ENCODE peak calls at places on chromosome 17, in six cellular contexts. E, Q, S, B, K and T are unnamed samples.

GRCh38 chr17:29760771-29761682 is 138.3 kb upstream of the CORO6 start:
- DNase-seq in E (peak), Q (peak), S (peak), B (peak), K (peak), T (peak)

GRCh38 chr17:8720596-8720995 is 24.0 kb downstream of the CCDC42 start:
- DNase-seq in E (no peak), Q (no peak), S (no peak), B (no peak), K (no peak), T (no peak)

GRCh38 chr17:38428643-38429371 is 543 bp downstream of the ARHGAP23 start:
- DNase-seq in E (no peak), Q (peak), S (peak), B (no peak), K (no peak), T (peak)

GRCh38 chr17:34556384-34556783 is 23.0 kb upstream of the TMEM132E start:
- DNase-seq in E (peak), Q (peak), S (peak), B (peak), K (no peak), T (no peak)

GRCh38 chr17:4492762-4493561 is 5.7 kb upstream of the SPNS2 start:
- DNase-seq in E (peak), Q (peak), S (peak), B (peak), K (peak), T (peak)

GRCh38 chr17:4003501-4004421 is 39.5 kb upstream of the ATP2A3 start:
- DNase-seq in E (peak), Q (no peak), S (peak), B (no peak), K (no peak), T (no peak)

GRCh38 chr17:59381716-59382570 is 50.5 kb downstream of the YPEL2 start:
- DNase-seq in E (no peak), Q (no peak), S (no peak), B (no peak), K (no peak), T (no peak)

GRCh38 chr17:42337442-42337841 is 49.1 kb downstream of the STAT5A start:
- DNase-seq in E (no peak), Q (peak), S (no peak), B (no peak), K (no peak), T (peak)

GRCh38 chr17:34885076-34885475 is 76.2 kb downstream of the CCT6B start:
- DNase-seq in E (no peak), Q (no peak), S (no peak), B (no peak), K (no peak), T (no peak)

GRCh38 chr17:46770818-46771600 is 47.5 kb downstream of the WNT3 start:
- DNase-seq in E (peak), Q (peak), S (peak), B (peak), K (no peak), T (peak)

GRCh38 chr17:12877953-12878669 is 88.8 kb downstream of the ARHGAP44 start:
- DNase-seq in E (no peak), Q (no peak), S (no peak), B (no peak), K (no peak), T (no peak)

GRCh38 chr17:61669522-61669921 is 78.5 kb upstream of the NACA2 start:
- DNase-seq in E (no peak), Q (no peak), S (no peak), B (no peak), K (no peak), T (no peak)

GRCh38 chr17:68094481-68095078 is 59.0 kb downstream of the KPNA2 start:
- DNase-seq in E (no peak), Q (no peak), S (no peak), B (no peak), K (no peak), T (no peak)

GRCh38 chr17:79183221-79184158 is 108.9 kb downstream of the ENGASE start:
- DNase-seq in E (peak), Q (no peak), S (peak), B (peak), K (no peak), T (peak)

GRCh38 chr17:28747801-28748750 is 4.3 kb downstream of the TRAF4 start:
- DNase-seq in E (no peak), Q (no peak), S (peak), B (no peak), K (no peak), T (no peak)
- H2AK5ac ChIP-seq in E (no peak), Q (no peak), S (no peak), B (peak), K (no peak), T (no peak)

DNA sequence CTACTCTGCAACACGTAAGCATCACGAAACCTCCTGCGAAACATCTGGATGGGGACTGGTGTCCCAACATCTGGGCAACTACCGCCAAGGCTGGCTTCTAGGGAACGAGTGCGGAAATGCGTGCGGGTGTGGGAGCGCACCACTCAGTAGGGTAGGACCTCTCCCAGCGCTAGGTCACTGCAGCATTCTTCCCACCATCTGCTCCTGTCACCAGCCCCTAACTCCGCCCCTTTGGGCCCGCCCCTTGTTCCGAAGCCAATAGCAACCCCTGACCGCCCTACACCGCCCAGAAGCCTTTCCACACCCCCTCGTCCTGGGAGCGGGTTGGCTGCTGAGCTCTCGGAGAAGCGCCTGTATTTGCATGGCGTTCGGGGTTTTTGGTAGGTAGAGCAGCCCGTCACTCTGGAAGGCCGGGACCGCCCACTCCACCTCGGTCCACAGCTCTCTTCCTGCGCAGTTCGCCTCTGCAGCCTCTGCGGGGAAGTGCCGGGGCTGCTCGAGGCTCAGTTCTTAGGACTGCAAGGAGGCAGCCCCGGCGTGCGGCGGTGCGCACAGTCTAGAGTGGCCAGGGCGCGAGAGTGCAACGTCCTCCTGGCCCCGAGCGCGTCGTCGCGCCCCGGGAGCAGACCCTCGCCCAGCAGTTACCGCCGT is at the start of gene HS3ST3B1:
- DNase-seq in E (peak), Q (peak), S (peak), B (peak), K (peak), T (peak)
- H2BK120ac ChIP-seq in E (no peak), Q (peak), S (no peak), B (peak), K (no peak), T (peak)

DNA sequence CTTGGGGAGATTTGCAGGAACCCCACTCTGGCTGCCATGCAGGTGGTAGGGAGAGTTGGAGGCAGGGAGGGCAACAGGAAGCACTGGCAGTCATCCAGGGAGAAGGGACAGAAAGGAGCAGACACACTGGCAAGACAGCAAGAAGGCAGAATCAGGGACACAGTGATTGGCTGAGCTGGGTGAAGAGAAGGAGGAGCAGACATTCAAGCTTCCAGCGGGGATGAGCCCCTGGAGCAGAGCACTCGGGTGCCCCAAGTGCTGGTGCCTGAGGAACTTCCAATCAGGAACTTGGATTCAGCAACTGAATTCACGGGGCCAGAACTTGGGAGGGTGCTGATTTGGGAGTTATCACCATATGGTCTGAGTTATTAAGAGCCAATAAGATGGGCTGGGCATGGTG is 6.3 kb upstream of the ITGA3 start:
- DNase-seq in E (no peak), Q (no peak), S (peak), B (no peak), K (no peak), T (no peak)
- H2AK5ac ChIP-seq in E (peak), Q (peak), S (no peak), B (no peak), K (no peak), T (peak)

DNA sequence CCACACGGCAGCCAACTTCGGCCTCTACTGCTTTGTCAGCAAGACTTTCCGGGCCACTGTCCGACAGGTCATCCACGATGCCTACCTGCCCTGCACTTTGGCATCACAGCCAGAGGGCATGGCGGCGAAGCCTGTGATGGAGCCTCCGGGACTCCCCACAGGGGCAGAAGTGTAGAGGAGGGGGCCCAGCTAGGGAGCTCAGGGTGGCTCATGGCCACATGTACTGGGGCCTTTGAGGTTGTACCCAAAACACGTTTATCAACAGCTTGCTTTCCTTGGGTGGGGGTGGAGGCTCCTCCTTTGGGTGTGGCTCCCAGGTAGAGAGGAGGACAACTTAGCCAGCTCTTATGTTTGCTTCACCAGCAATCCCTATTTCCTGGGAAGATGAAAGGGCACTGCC is 5.1 kb downstream of the GPR142 start:
- DNase-seq in E (no peak), Q (no peak), S (no peak), B (no peak), K (no peak), T (no peak)
- H2BK120ac ChIP-seq in E (no peak), Q (no peak), S (no peak), B (no peak), K (no peak), T (no peak)

GRCh38 chr17:62870581-62870964 is 62.5 kb upstream of the MARCHF10 start:
- DNase-seq in E (peak), Q (no peak), S (peak), B (no peak), K (no peak), T (no peak)
- H2AK5ac ChIP-seq in E (no peak), Q (peak), S (no peak), B (no peak), K (no peak), T (no peak)

DNA sequence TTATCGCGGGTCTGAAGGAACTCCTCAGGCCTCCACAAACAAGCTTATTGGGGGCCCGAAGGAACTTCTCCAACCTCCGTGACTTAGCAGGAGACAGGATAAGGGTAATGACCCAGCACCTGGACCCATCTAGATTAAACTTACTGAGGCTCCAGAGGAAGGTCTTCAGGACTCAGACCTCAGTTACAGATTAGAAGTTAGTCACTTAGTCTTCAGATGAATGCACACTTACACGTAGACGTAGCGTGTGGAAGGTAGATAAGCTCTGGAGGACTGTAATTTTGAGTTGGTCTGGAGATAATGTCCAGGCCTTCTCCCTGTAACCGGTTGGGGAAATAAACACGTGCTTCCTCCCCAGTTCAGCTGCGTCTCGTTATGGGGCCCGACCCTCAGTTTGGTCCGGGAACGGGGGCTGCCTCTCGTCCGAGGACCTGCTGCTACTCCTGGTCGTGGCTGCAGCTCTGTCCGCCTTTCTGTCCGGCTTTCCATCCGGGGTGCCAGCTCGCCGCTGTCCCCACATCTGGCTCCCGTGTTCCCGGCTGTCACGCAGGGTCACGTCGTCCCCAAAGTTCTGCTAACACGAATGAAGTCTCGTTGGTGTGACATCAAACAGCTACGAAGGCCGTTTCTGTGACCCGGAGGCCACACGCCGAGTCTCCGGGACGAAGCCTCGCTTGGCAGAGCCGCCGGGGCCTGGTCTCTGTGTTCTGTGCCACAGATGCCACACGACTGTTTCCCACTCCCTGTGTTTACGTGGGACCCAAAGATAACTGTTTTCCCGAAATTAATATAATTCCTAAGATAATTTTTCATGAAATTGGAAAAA is 11.8 kb upstream of the SECTM1 start:
- DNase-seq in E (no peak), Q (no peak), S (no peak), B (no peak), K (no peak), T (no peak)
- H2BK120ac ChIP-seq in E (no peak), Q (no peak), S (no peak), B (no peak), K (no peak), T (no peak)

DNA sequence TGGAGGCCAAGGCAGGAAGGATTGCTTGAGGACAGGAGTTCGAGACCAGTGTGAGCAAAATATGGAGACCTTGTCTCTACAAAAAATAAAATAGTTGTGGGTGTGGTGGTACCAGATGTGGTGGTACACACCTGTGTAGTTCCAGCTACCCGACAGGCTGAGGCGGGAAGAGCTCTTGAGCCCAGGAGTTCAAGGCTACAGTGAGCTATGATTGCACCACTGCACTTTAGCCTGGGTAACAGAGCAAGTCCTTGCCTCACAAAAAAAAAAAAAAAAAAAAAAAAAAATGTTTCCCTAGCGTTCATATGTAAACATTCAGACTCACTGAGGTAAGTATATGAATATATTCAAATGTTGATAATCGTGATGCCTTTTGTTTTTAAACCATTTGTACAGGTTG is 39.5 kb downstream of the CLUH start:
- DNase-seq in E (no peak), Q (no peak), S (no peak), B (no peak), K (no peak), T (no peak)
- H2AK5ac ChIP-seq in E (no peak), Q (no peak), S (no peak), B (no peak), K (no peak), T (no peak)

DNA sequence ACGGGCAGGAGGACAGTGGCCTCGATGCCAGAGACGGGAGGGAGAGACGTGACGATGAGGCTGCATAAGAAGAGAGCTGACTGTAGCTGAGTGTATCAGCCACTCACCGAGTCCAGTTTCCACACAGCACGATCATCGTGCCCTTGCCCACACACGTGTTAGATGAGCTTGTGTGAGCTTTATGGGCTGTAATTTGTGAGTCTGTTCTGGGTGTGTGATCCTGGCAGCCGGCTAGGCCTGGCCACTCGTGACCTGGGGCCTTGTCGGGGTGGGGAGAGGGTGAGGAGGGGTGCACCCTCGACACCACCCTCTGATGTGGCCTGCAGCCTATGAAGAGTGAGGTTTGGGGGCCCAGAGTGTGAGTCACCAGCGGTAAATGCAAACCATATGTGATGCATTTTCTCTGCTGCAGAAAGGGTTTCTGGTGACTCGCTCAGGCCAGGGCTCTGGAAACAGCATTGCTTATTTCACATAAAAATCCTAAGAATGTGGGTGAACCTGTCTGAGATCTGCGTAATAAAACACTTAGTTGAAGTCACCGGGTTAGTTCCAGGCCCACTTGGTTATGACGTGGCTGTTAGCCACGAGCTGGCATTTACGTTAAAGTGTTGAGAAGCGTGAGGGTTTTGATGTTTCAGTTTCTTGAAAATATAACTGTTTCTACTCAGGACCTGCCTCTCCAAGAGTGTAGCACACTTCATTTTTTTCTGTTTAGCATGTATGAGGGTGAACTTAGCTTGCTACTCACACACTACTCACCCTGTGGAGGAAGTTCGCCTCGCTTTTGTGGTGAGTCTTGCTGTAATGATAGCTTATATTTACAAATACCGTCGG is 4.2 kb downstream of the METRNL start:
- DNase-seq in E (peak), Q (peak), S (peak), B (no peak), K (peak), T (peak)
- H2BK120ac ChIP-seq in E (no peak), Q (peak), S (no peak), B (no peak), K (no peak), T (no peak)